ENCODE peak calls at places on chromosomes 12 and 14, in four cellular contexts. C, I, M and B are unnamed samples.

GRCh38 chr14:54722791-54723432 is 156.0 kb downstream of the SAMD4A start:
- DNase-seq in C (peak), I (peak), M (no peak), B (no peak)

GRCh38 chr14:105196228-105196960 is 15.3 kb upstream of the NUDT14 start:
- DNase-seq in C (peak), I (peak), M (no peak), B (no peak)

GRCh38 chr12:56046027-56046780 is 4.5 kb downstream of the RPS26 start:
- DNase-seq in C (no peak), I (peak), M (no peak), B (no peak)

GRCh38 chr12:110080410-110080809 is 32.1 kb upstream of the C12orf76 start:
- DNase-seq in C (no peak), I (no peak), M (no peak), B (no peak)

GRCh38 chr14:49621114-49621881 is 699 bp downstream of the MGAT2 start:
- DNase-seq in C (no peak), I (peak), M (no peak), B (peak)

GRCh38 chr14:96741151-96741977 is 55.8 kb upstream of the VRK1 start:
- DNase-seq in C (no peak), I (peak), M (no peak), B (peak)

GRCh38 chr12:102501773-102502172 is 21.4 kb upstream of the IGF1 start:
- DNase-seq in C (no peak), I (no peak), M (no peak), B (no peak)

GRCh38 chr12:112682586-112682985 is 109.0 kb upstream of the RPH3A start:
- DNase-seq in C (no peak), I (no peak), M (no peak), B (no peak)

GRCh38 chr14:34693228-34693939 is 21.0 kb downstream of the CFL2 start:
- DNase-seq in C (peak), I (peak), M (no peak), B (no peak)

GRCh38 chr12:91262023-91262676 is 79.5 kb upstream of the DCN start:
- DNase-seq in C (no peak), I (peak), M (no peak), B (no peak)

GRCh38 chr12:112496493-112496892 is 77.7 kb downstream of the PTPN11 start:
- DNase-seq in C (no peak), I (no peak), M (peak), B (no peak)

GRCh38 chr14:98226411-98226810 is 1045.6 kb downstream of the BCL11B start:
- DNase-seq in C (no peak), I (no peak), M (no peak), B (no peak)

GRCh38 chr14:75240781-75241180 is 37.8 kb upstream of the FOS start:
- DNase-seq in C (no peak), I (no peak), M (no peak), B (no peak)

GRCh38 chr12:117889098-117889497 is 79.7 kb downstream of the KSR2 start:
- DNase-seq in C (no peak), I (no peak), M (peak), B (no peak)

GRCh38 chr12:113052326-113052725 is 4.2 kb upstream of the DTX1 start:
- DNase-seq in C (no peak), I (no peak), M (no peak), B (no peak)

GRCh38 chr12:132285991-132286681 is 43.3 kb downstream of the GALNT9 start:
- DNase-seq in C (peak), I (no peak), M (no peak), B (peak)

GRCh38 chr14:100522616-100523021 is 64.6 kb downstream of the BEGAIN start:
- DNase-seq in C (no peak), I (no peak), M (no peak), B (no peak)

GRCh38 chr14:102868956-102869531 is 53.4 kb upstream of the AMN start:
- DNase-seq in C (no peak), I (no peak), M (no peak), B (no peak)

GRCh38 chr14:101151226-101151929 is 247.9 kb upstream of the RTL1 start:
- DNase-seq in C (no peak), I (peak), M (no peak), B (no peak)

GRCh38 chr14:75258079-75258802 is 20.4 kb upstream of the FOS start:
- DNase-seq in C (no peak), I (no peak), M (no peak), B (no peak)

GRCh38 chr14:70350078-70350477 is 9.4 kb downstream of the COX16 start:
- DNase-seq in C (no peak), I (no peak), M (no peak), B (no peak)

GRCh38 chr14:28609228-28609828 is 157.3 kb upstream of the FOXG1 start:
- DNase-seq in C (peak), I (peak), M (no peak), B (peak)

GRCh38 chr12:85466906-85467305 is 186.9 kb downstream of the ALX1 start:
- DNase-seq in C (no peak), I (no peak), M (no peak), B (no peak)

GRCh38 chr14:22471545-22472121 is 117.4 kb downstream of the DAD1 start:
- DNase-seq in C (peak), I (peak), M (no peak), B (peak)

DNA sequence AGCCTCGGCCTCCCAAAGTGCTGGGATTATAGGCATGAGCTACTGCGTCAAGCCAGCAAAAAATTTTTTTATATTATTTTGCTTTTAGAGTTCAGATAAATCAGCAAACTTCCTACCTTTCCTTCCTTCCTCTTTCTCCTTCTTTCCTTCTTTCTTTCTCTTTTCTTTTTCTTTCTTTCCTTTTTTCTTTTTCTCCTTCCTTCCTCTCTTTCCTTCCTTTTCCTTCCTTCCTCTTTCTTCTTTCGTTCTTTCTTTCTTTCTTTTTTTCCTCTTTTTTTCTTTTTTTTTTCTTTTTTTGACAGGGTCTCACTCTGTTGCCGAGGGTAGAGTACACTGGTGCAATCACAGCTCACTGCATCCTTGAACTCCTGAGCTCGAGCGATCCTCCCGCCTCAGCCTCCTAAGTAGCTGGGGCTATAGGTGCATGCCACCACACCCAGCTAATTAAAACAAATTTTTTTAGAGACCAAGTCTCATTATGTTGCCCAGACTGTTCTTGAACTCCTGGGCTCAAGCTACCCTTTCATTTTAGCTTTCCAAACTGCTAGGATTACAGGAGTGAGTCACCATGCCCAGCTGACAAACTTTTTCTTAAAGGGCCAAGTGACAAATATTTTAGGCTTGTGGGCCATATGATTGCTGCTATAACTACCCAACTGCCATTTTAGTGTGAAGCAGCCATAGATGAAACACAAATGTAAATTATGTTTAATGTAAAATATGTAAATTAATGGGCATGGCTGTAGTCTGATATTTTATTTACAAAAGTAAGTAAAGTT is 7.1 kb upstream of the WASHC4 start:
- DNase-seq in C (no peak), I (no peak), M (no peak), B (no peak)
- TF ChIP-seq MXI1 in C (no peak), I (no peak), M (no peak), B (no peak)

DNA sequence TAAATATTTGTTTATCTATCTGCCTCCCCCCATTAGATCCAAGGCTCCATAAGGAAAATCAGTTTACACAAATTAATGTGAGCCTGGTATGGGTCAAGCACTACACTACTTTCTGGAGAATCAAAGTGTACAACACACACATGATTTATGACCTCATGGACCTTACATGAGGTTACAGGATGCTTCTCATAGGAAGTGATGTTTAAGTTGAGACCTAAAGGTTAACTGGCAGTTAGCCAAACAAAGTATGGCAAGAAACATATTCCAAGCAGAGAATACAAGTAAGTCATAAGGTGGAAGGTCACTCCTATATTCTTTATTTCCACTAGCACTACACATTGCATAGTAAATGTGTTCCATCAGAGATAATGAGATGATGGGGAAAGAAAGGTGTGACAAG is 39.2 kb downstream of the OSBPL8 start:
- DNase-seq in C (no peak), I (no peak), M (no peak), B (no peak)
- TF ChIP-seq MAX in C (no peak), I (no peak), M (no peak), B (no peak)

DNA sequence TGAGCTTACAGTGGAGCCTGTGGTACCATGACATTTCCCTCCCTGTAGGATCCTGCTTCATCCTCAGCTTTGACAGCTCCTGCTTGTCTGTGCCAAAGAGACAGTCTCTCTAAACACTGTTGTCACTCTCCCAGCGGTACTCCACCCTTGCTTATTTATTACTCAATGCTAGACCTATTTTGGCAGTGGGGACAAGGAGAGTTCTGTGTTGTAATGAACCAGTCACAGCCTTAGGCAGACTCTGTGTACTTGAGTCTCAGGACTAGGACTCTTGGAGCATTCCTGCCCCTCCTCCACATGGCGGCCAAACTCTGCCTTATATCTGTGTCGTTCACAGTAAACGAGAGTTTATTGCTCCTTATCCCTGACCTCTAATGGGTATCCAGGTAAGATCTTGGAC is 70.9 kb downstream of the PIK3C2G start:
- DNase-seq in C (no peak), I (no peak), M (no peak), B (no peak)
- TF ChIP-seq TAF1 in C (no peak), I (no peak), M (no peak), B (no peak)

GRCh38 chr14:19918553-19919264 is 1.7 kb upstream of the OR4K5 start:
- DNase-seq in C (peak), I (no peak), M (no peak), B (no peak)

GRCh38 chr14:19917243-19917642 is 3.2 kb upstream of the OR4K5 start:
- DNase-seq in C (no peak), I (no peak), M (no peak), B (no peak)

GRCh38 chr14:19920021-19920657 is at the start of gene OR4K5:
- DNase-seq in C (no peak), I (peak), M (no peak), B (no peak)

DNA sequence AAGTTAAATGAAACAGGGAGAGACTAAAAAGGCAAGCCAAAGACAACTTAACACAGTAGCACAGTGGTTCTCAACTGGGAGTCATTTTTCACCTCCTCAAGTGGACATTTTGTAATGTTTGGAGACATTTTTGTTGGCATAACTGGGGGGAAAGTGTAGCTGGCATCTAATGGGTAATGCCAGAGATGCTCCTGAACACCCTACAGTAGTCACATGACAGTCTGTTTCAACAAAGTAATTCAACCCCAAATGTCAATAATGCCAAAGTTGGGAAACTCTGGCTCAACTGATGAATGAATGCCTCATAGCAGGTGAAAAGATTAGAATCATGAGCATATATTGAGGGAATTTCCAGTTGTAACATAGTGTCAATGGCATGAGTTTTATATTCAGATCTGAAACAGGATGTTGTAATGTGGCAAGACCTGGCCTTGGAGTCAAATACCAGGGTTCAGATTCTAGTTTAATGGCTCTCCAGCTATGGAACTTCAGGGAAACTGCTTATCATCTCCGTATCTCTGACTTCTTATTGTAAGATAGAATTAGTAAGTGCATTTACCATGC is 2.4 kb upstream of the OR4K5 start:
- DNase-seq in C (peak), I (no peak), M (no peak), B (no peak)
- TF ChIP-seq MXI1 in C (no peak), I (no peak), M (no peak), B (no peak)